ENCODE peak calls at places on chromosomes 11 and 22, in ten cellular contexts. One of them, this sample, is unnamed.

GRCh38 chr11:62433553-62434301 is 14.9 kb downstream of the SCGB1A1 start:
- DNase-seq in AG08395: no peak
- DNase-seq in fibroblast of lung: no peak
- DNase-seq in activated CD4-positive, alpha-beta memory T cell treated with anti-CD3 and anti-CD28 coated beads, Interleukin-2, amount 10 ng/mL, durations not matched to agents 7 days and 5 days: no peak
- DNase-seq in HT-29: no peak
- DNase-seq in lung microvascular endothelial cell: peak
- DNase-seq in stimulated activated CD4-positive, alpha-beta T cell treated with anti-CD3 and anti-CD28 coated beads, Interleukin-4, amount 100 ng/mL, for 1 hour: no peak
- DNase-seq in iris pigment epithelial cell: no peak
- DNase-seq in lower lobe of right lung: no peak
- DNase-seq in AG20443: no peak
- DNase-seq in this sample: no peak

GRCh38 chr22:27531782-27532530 is 269.6 kb downstream of the MN1 start:
- DNase-seq in stimulated activated CD4-positive, alpha-beta T cell treated with anti-CD3 and anti-CD28 coated beads, Interleukin-4, amount 100 ng/mL, for 1 hour: no peak
- DNase-seq in activated CD4-positive, alpha-beta memory T cell treated with anti-CD3 and anti-CD28 coated beads, Interleukin-2, amount 10 ng/mL, durations not matched to agents 7 days and 5 days: no peak
- DNase-seq in iris pigment epithelial cell: peak
- DNase-seq in AG20443: peak
- DNase-seq in fibroblast of lung: peak
- DNase-seq in AG08395: peak
- DNase-seq in HT-29: no peak
- DNase-seq in lung microvascular endothelial cell: no peak
- DNase-seq in lower lobe of right lung: no peak
- DNase-seq in this sample: peak

GRCh38 chr22:50671641-50672040 is 982 bp upstream of the SHANK3 start:
- DNase-seq in AG08395: peak
- DNase-seq in stimulated activated CD4-positive, alpha-beta T cell treated with anti-CD3 and anti-CD28 coated beads, Interleukin-4, amount 100 ng/mL, for 1 hour: no peak
- DNase-seq in iris pigment epithelial cell: no peak
- DNase-seq in AG20443: peak
- DNase-seq in activated CD4-positive, alpha-beta memory T cell treated with anti-CD3 and anti-CD28 coated beads, Interleukin-2, amount 10 ng/mL, durations not matched to agents 7 days and 5 days: no peak
- DNase-seq in lower lobe of right lung: no peak
- DNase-seq in fibroblast of lung: no peak
- DNase-seq in HT-29: no peak
- DNase-seq in lung microvascular endothelial cell: peak
- DNase-seq in this sample: no peak

GRCh38 chr11:101497292-101497691 is 86.5 kb downstream of the TRPC6 start:
- DNase-seq in fibroblast of lung: no peak
- DNase-seq in lower lobe of right lung: no peak
- DNase-seq in activated CD4-positive, alpha-beta memory T cell treated with anti-CD3 and anti-CD28 coated beads, Interleukin-2, amount 10 ng/mL, durations not matched to agents 7 days and 5 days: no peak
- DNase-seq in stimulated activated CD4-positive, alpha-beta T cell treated with anti-CD3 and anti-CD28 coated beads, Interleukin-4, amount 100 ng/mL, for 1 hour: no peak
- DNase-seq in AG20443: no peak
- DNase-seq in AG08395: no peak
- DNase-seq in iris pigment epithelial cell: no peak
- DNase-seq in lung microvascular endothelial cell: peak
- DNase-seq in HT-29: no peak
- DNase-seq in this sample: no peak

GRCh38 chr22:21936151-21936778 is 16.4 kb downstream of the PPM1F start:
- DNase-seq in lower lobe of right lung: peak
- DNase-seq in AG20443: no peak
- DNase-seq in stimulated activated CD4-positive, alpha-beta T cell treated with anti-CD3 and anti-CD28 coated beads, Interleukin-4, amount 100 ng/mL, for 1 hour: no peak
- DNase-seq in iris pigment epithelial cell: no peak
- DNase-seq in fibroblast of lung: peak
- DNase-seq in lung microvascular endothelial cell: no peak
- DNase-seq in HT-29: no peak
- DNase-seq in activated CD4-positive, alpha-beta memory T cell treated with anti-CD3 and anti-CD28 coated beads, Interleukin-2, amount 10 ng/mL, durations not matched to agents 7 days and 5 days: no peak
- DNase-seq in AG08395: no peak
- DNase-seq in this sample: no peak

GRCh38 chr22:26367402-26368245 is 61.4 kb upstream of the ASPHD2 start:
- DNase-seq in lung microvascular endothelial cell: peak
- DNase-seq in lower lobe of right lung: no peak
- DNase-seq in AG08395: peak
- DNase-seq in activated CD4-positive, alpha-beta memory T cell treated with anti-CD3 and anti-CD28 coated beads, Interleukin-2, amount 10 ng/mL, durations not matched to agents 7 days and 5 days: peak
- DNase-seq in HT-29: peak
- DNase-seq in iris pigment epithelial cell: peak
- DNase-seq in AG20443: peak
- DNase-seq in fibroblast of lung: peak
- DNase-seq in stimulated activated CD4-positive, alpha-beta T cell treated with anti-CD3 and anti-CD28 coated beads, Interleukin-4, amount 100 ng/mL, for 1 hour: peak
- DNase-seq in this sample: no peak

GRCh38 chr11:62545437-62546243 is 966 bp downstream of the AHNAK start:
- DNase-seq in activated CD4-positive, alpha-beta memory T cell treated with anti-CD3 and anti-CD28 coated beads, Interleukin-2, amount 10 ng/mL, durations not matched to agents 7 days and 5 days: peak
- DNase-seq in lower lobe of right lung: peak
- DNase-seq in iris pigment epithelial cell: peak
- DNase-seq in AG08395: peak
- DNase-seq in HT-29: peak
- DNase-seq in lung microvascular endothelial cell: peak
- DNase-seq in fibroblast of lung: peak
- DNase-seq in AG20443: peak
- DNase-seq in stimulated activated CD4-positive, alpha-beta T cell treated with anti-CD3 and anti-CD28 coated beads, Interleukin-4, amount 100 ng/mL, for 1 hour: peak
- DNase-seq in this sample: peak

GRCh38 chr22:22706253-22706940 is 62.0 kb downstream of the GGTLC2 start:
- DNase-seq in AG20443: no peak
- DNase-seq in stimulated activated CD4-positive, alpha-beta T cell treated with anti-CD3 and anti-CD28 coated beads, Interleukin-4, amount 100 ng/mL, for 1 hour: no peak
- DNase-seq in fibroblast of lung: no peak
- DNase-seq in HT-29: no peak
- DNase-seq in iris pigment epithelial cell: no peak
- DNase-seq in activated CD4-positive, alpha-beta memory T cell treated with anti-CD3 and anti-CD28 coated beads, Interleukin-2, amount 10 ng/mL, durations not matched to agents 7 days and 5 days: no peak
- DNase-seq in lung microvascular endothelial cell: no peak
- DNase-seq in AG08395: no peak
- DNase-seq in lower lobe of right lung: no peak
- DNase-seq in this sample: no peak

GRCh38 chr11:68855205-68855978 is 13.7 kb upstream of the CPT1A start:
- DNase-seq in fibroblast of lung: no peak
- DNase-seq in activated CD4-positive, alpha-beta memory T cell treated with anti-CD3 and anti-CD28 coated beads, Interleukin-2, amount 10 ng/mL, durations not matched to agents 7 days and 5 days: no peak
- DNase-seq in HT-29: no peak
- DNase-seq in iris pigment epithelial cell: peak
- DNase-seq in AG08395: peak
- DNase-seq in stimulated activated CD4-positive, alpha-beta T cell treated with anti-CD3 and anti-CD28 coated beads, Interleukin-4, amount 100 ng/mL, for 1 hour: peak
- DNase-seq in lower lobe of right lung: peak
- DNase-seq in AG20443: peak
- DNase-seq in lung microvascular endothelial cell: peak
- DNase-seq in this sample: no peak

GRCh38 chr11:46499821-46500220 is 94.0 kb downstream of the AMBRA1 start:
- DNase-seq in HT-29: no peak
- DNase-seq in AG08395: no peak
- DNase-seq in lower lobe of right lung: no peak
- DNase-seq in fibroblast of lung: no peak
- DNase-seq in stimulated activated CD4-positive, alpha-beta T cell treated with anti-CD3 and anti-CD28 coated beads, Interleukin-4, amount 100 ng/mL, for 1 hour: no peak
- DNase-seq in AG20443: no peak
- DNase-seq in iris pigment epithelial cell: no peak
- DNase-seq in activated CD4-positive, alpha-beta memory T cell treated with anti-CD3 and anti-CD28 coated beads, Interleukin-2, amount 10 ng/mL, durations not matched to agents 7 days and 5 days: no peak
- DNase-seq in lung microvascular endothelial cell: no peak
- DNase-seq in this sample: no peak

GRCh38 chr11:27216268-27217149 is 146.5 kb downstream of the CCDC34 start:
- DNase-seq in AG20443: peak
- DNase-seq in AG08395: peak
- DNase-seq in activated CD4-positive, alpha-beta memory T cell treated with anti-CD3 and anti-CD28 coated beads, Interleukin-2, amount 10 ng/mL, durations not matched to agents 7 days and 5 days: no peak
- DNase-seq in iris pigment epithelial cell: peak
- DNase-seq in lung microvascular endothelial cell: no peak
- DNase-seq in lower lobe of right lung: peak
- DNase-seq in fibroblast of lung: peak
- DNase-seq in stimulated activated CD4-positive, alpha-beta T cell treated with anti-CD3 and anti-CD28 coated beads, Interleukin-4, amount 100 ng/mL, for 1 hour: no peak
- DNase-seq in HT-29: no peak
- DNase-seq in this sample: no peak

GRCh38 chr11:44775366-44776356 is 48.9 kb downstream of the TSPAN18 start:
- DNase-seq in HT-29: peak
- DNase-seq in stimulated activated CD4-positive, alpha-beta T cell treated with anti-CD3 and anti-CD28 coated beads, Interleukin-4, amount 100 ng/mL, for 1 hour: peak
- DNase-seq in iris pigment epithelial cell: peak
- DNase-seq in activated CD4-positive, alpha-beta memory T cell treated with anti-CD3 and anti-CD28 coated beads, Interleukin-2, amount 10 ng/mL, durations not matched to agents 7 days and 5 days: peak
- DNase-seq in lower lobe of right lung: no peak
- DNase-seq in lung microvascular endothelial cell: peak
- DNase-seq in fibroblast of lung: peak
- DNase-seq in AG08395: peak
- DNase-seq in AG20443: peak
- DNase-seq in this sample: no peak

GRCh38 chr22:20889904-20890303 is 27.3 kb upstream of the CRKL start:
- DNase-seq in stimulated activated CD4-positive, alpha-beta T cell treated with anti-CD3 and anti-CD28 coated beads, Interleukin-4, amount 100 ng/mL, for 1 hour: no peak
- DNase-seq in lung microvascular endothelial cell: no peak
- DNase-seq in fibroblast of lung: no peak
- DNase-seq in iris pigment epithelial cell: no peak
- DNase-seq in HT-29: no peak
- DNase-seq in AG20443: no peak
- DNase-seq in AG08395: no peak
- DNase-seq in lower lobe of right lung: no peak
- DNase-seq in activated CD4-positive, alpha-beta memory T cell treated with anti-CD3 and anti-CD28 coated beads, Interleukin-2, amount 10 ng/mL, durations not matched to agents 7 days and 5 days: no peak
- DNase-seq in this sample: no peak

GRCh38 chr22:35601013-35601580 is 16.0 kb downstream of the MB start:
- DNase-seq in iris pigment epithelial cell: no peak
- DNase-seq in lower lobe of right lung: no peak
- DNase-seq in lung microvascular endothelial cell: no peak
- DNase-seq in activated CD4-positive, alpha-beta memory T cell treated with anti-CD3 and anti-CD28 coated beads, Interleukin-2, amount 10 ng/mL, durations not matched to agents 7 days and 5 days: no peak
- DNase-seq in stimulated activated CD4-positive, alpha-beta T cell treated with anti-CD3 and anti-CD28 coated beads, Interleukin-4, amount 100 ng/mL, for 1 hour: no peak
- DNase-seq in fibroblast of lung: no peak
- DNase-seq in HT-29: no peak
- DNase-seq in AG20443: no peak
- DNase-seq in AG08395: no peak
- DNase-seq in this sample: no peak

GRCh38 chr22:44024288-44024908 is at the start of gene PARVB:
- DNase-seq in fibroblast of lung: no peak
- DNase-seq in lung microvascular endothelial cell: peak
- DNase-seq in AG08395: peak
- DNase-seq in iris pigment epithelial cell: peak
- DNase-seq in lower lobe of right lung: peak
- DNase-seq in AG20443: peak
- DNase-seq in activated CD4-positive, alpha-beta memory T cell treated with anti-CD3 and anti-CD28 coated beads, Interleukin-2, amount 10 ng/mL, durations not matched to agents 7 days and 5 days: peak
- DNase-seq in stimulated activated CD4-positive, alpha-beta T cell treated with anti-CD3 and anti-CD28 coated beads, Interleukin-4, amount 100 ng/mL, for 1 hour: peak
- DNase-seq in HT-29: no peak
- DNase-seq in this sample: no peak

GRCh38 chr11:34373727-34374126 is 15.9 kb upstream of the ABTB2 start:
- DNase-seq in activated CD4-positive, alpha-beta memory T cell treated with anti-CD3 and anti-CD28 coated beads, Interleukin-2, amount 10 ng/mL, durations not matched to agents 7 days and 5 days: no peak
- DNase-seq in lung microvascular endothelial cell: no peak
- DNase-seq in stimulated activated CD4-positive, alpha-beta T cell treated with anti-CD3 and anti-CD28 coated beads, Interleukin-4, amount 100 ng/mL, for 1 hour: no peak
- DNase-seq in AG08395: no peak
- DNase-seq in iris pigment epithelial cell: no peak
- DNase-seq in AG20443: no peak
- DNase-seq in lower lobe of right lung: no peak
- DNase-seq in HT-29: no peak
- DNase-seq in fibroblast of lung: no peak
- DNase-seq in this sample: no peak

GRCh38 chr22:48581821-48582469 is 1245.7 kb downstream of the BRD1 start:
- DNase-seq in activated CD4-positive, alpha-beta memory T cell treated with anti-CD3 and anti-CD28 coated beads, Interleukin-2, amount 10 ng/mL, durations not matched to agents 7 days and 5 days: no peak
- DNase-seq in lung microvascular endothelial cell: no peak
- DNase-seq in iris pigment epithelial cell: no peak
- DNase-seq in HT-29: no peak
- DNase-seq in stimulated activated CD4-positive, alpha-beta T cell treated with anti-CD3 and anti-CD28 coated beads, Interleukin-4, amount 100 ng/mL, for 1 hour: no peak
- DNase-seq in AG20443: no peak
- DNase-seq in fibroblast of lung: no peak
- DNase-seq in lower lobe of right lung: peak
- DNase-seq in AG08395: no peak
- DNase-seq in this sample: no peak

GRCh38 chr11:79026803-79027445 is 413.9 kb downstream of the TENM4 start:
- DNase-seq in HT-29: no peak
- DNase-seq in AG20443: no peak
- DNase-seq in activated CD4-positive, alpha-beta memory T cell treated with anti-CD3 and anti-CD28 coated beads, Interleukin-2, amount 10 ng/mL, durations not matched to agents 7 days and 5 days: no peak
- DNase-seq in lower lobe of right lung: no peak
- DNase-seq in lung microvascular endothelial cell: no peak
- DNase-seq in stimulated activated CD4-positive, alpha-beta T cell treated with anti-CD3 and anti-CD28 coated beads, Interleukin-4, amount 100 ng/mL, for 1 hour: no peak
- DNase-seq in fibroblast of lung: peak
- DNase-seq in iris pigment epithelial cell: peak
- DNase-seq in AG08395: peak
- DNase-seq in this sample: no peak

GRCh38 chr11:18046116-18046777 is at the start of gene TPH1:
- DNase-seq in stimulated activated CD4-positive, alpha-beta T cell treated with anti-CD3 and anti-CD28 coated beads, Interleukin-4, amount 100 ng/mL, for 1 hour: no peak
- DNase-seq in lower lobe of right lung: peak
- DNase-seq in iris pigment epithelial cell: peak
- DNase-seq in HT-29: peak
- DNase-seq in AG08395: peak
- DNase-seq in lung microvascular endothelial cell: peak
- DNase-seq in activated CD4-positive, alpha-beta memory T cell treated with anti-CD3 and anti-CD28 coated beads, Interleukin-2, amount 10 ng/mL, durations not matched to agents 7 days and 5 days: no peak
- DNase-seq in fibroblast of lung: peak
- DNase-seq in AG20443: peak
- DNase-seq in this sample: no peak

GRCh38 chr22:36757608-36758220 is 18.2 kb downstream of the IFT27 start:
- DNase-seq in AG08395: peak
- DNase-seq in lung microvascular endothelial cell: peak
- DNase-seq in fibroblast of lung: peak
- DNase-seq in HT-29: peak
- DNase-seq in activated CD4-positive, alpha-beta memory T cell treated with anti-CD3 and anti-CD28 coated beads, Interleukin-2, amount 10 ng/mL, durations not matched to agents 7 days and 5 days: peak
- DNase-seq in iris pigment epithelial cell: peak
- DNase-seq in lower lobe of right lung: peak
- DNase-seq in stimulated activated CD4-positive, alpha-beta T cell treated with anti-CD3 and anti-CD28 coated beads, Interleukin-4, amount 100 ng/mL, for 1 hour: peak
- DNase-seq in AG20443: peak
- DNase-seq in this sample: no peak

GRCh38 chr11:42521994-42522393 is 789.8 kb upstream of the API5 start:
- DNase-seq in iris pigment epithelial cell: no peak
- DNase-seq in stimulated activated CD4-positive, alpha-beta T cell treated with anti-CD3 and anti-CD28 coated beads, Interleukin-4, amount 100 ng/mL, for 1 hour: no peak
- DNase-seq in lung microvascular endothelial cell: no peak
- DNase-seq in AG20443: no peak
- DNase-seq in HT-29: no peak
- DNase-seq in fibroblast of lung: no peak
- DNase-seq in AG08395: no peak
- DNase-seq in activated CD4-positive, alpha-beta memory T cell treated with anti-CD3 and anti-CD28 coated beads, Interleukin-2, amount 10 ng/mL, durations not matched to agents 7 days and 5 days: no peak
- DNase-seq in lower lobe of right lung: no peak
- DNase-seq in this sample: no peak

GRCh38 chr22:21687685-21688259 is 22.0 kb downstream of the PPIL2 start:
- DNase-seq in fibroblast of lung: no peak
- DNase-seq in lung microvascular endothelial cell: no peak
- DNase-seq in stimulated activated CD4-positive, alpha-beta T cell treated with anti-CD3 and anti-CD28 coated beads, Interleukin-4, amount 100 ng/mL, for 1 hour: no peak
- DNase-seq in AG20443: no peak
- DNase-seq in AG08395: no peak
- DNase-seq in activated CD4-positive, alpha-beta memory T cell treated with anti-CD3 and anti-CD28 coated beads, Interleukin-2, amount 10 ng/mL, durations not matched to agents 7 days and 5 days: no peak
- DNase-seq in lower lobe of right lung: no peak
- DNase-seq in iris pigment epithelial cell: no peak
- DNase-seq in HT-29: no peak
- DNase-seq in this sample: no peak

GRCh38 chr11:111779118-111779517 is 12.9 kb upstream of the PPP2R1B start:
- DNase-seq in activated CD4-positive, alpha-beta memory T cell treated with anti-CD3 and anti-CD28 coated beads, Interleukin-2, amount 10 ng/mL, durations not matched to agents 7 days and 5 days: no peak
- DNase-seq in HT-29: no peak
- DNase-seq in lower lobe of right lung: no peak
- DNase-seq in stimulated activated CD4-positive, alpha-beta T cell treated with anti-CD3 and anti-CD28 coated beads, Interleukin-4, amount 100 ng/mL, for 1 hour: no peak
- DNase-seq in lung microvascular endothelial cell: no peak
- DNase-seq in AG20443: no peak
- DNase-seq in iris pigment epithelial cell: no peak
- DNase-seq in fibroblast of lung: no peak
- DNase-seq in AG08395: no peak
- DNase-seq in this sample: no peak

GRCh38 chr22:19419464-19420178 is 11.9 kb downstream of the HIRA start:
- DNase-seq in HT-29: no peak
- DNase-seq in iris pigment epithelial cell: peak
- DNase-seq in lung microvascular endothelial cell: peak
- DNase-seq in lower lobe of right lung: no peak
- DNase-seq in activated CD4-positive, alpha-beta memory T cell treated with anti-CD3 and anti-CD28 coated beads, Interleukin-2, amount 10 ng/mL, durations not matched to agents 7 days and 5 days: peak
- DNase-seq in fibroblast of lung: no peak
- DNase-seq in stimulated activated CD4-positive, alpha-beta T cell treated with anti-CD3 and anti-CD28 coated beads, Interleukin-4, amount 100 ng/mL, for 1 hour: peak
- DNase-seq in AG20443: no peak
- DNase-seq in AG08395: no peak
- DNase-seq in this sample: no peak

GRCh38 chr22:25045176-25045575 is 92.7 kb downstream of the KIAA1671 start:
- DNase-seq in lung microvascular endothelial cell: no peak
- DNase-seq in stimulated activated CD4-positive, alpha-beta T cell treated with anti-CD3 and anti-CD28 coated beads, Interleukin-4, amount 100 ng/mL, for 1 hour: no peak
- DNase-seq in AG20443: no peak
- DNase-seq in HT-29: no peak
- DNase-seq in AG08395: no peak
- DNase-seq in lower lobe of right lung: no peak
- DNase-seq in fibroblast of lung: no peak
- DNase-seq in activated CD4-positive, alpha-beta memory T cell treated with anti-CD3 and anti-CD28 coated beads, Interleukin-2, amount 10 ng/mL, durations not matched to agents 7 days and 5 days: no peak
- DNase-seq in iris pigment epithelial cell: no peak
- DNase-seq in this sample: no peak

GRCh38 chr11:65102142-65103095 is 6.4 kb downstream of the VPS51 start:
- DNase-seq in lung microvascular endothelial cell: peak
- DNase-seq in AG20443: no peak
- DNase-seq in lower lobe of right lung: no peak
- DNase-seq in iris pigment epithelial cell: peak
- DNase-seq in AG08395: no peak
- DNase-seq in HT-29: no peak
- DNase-seq in activated CD4-positive, alpha-beta memory T cell treated with anti-CD3 and anti-CD28 coated beads, Interleukin-2, amount 10 ng/mL, durations not matched to agents 7 days and 5 days: no peak
- DNase-seq in fibroblast of lung: no peak
- DNase-seq in stimulated activated CD4-positive, alpha-beta T cell treated with anti-CD3 and anti-CD28 coated beads, Interleukin-4, amount 100 ng/mL, for 1 hour: no peak
- DNase-seq in this sample: no peak

GRCh38 chr11:2250041-2250440 is 20.3 kb downstream of the ASCL2 start:
- DNase-seq in stimulated activated CD4-positive, alpha-beta T cell treated with anti-CD3 and anti-CD28 coated beads, Interleukin-4, amount 100 ng/mL, for 1 hour: no peak
- DNase-seq in iris pigment epithelial cell: no peak
- DNase-seq in lower lobe of right lung: no peak
- DNase-seq in AG08395: no peak
- DNase-seq in fibroblast of lung: no peak
- DNase-seq in HT-29: no peak
- DNase-seq in activated CD4-positive, alpha-beta memory T cell treated with anti-CD3 and anti-CD28 coated beads, Interleukin-2, amount 10 ng/mL, durations not matched to agents 7 days and 5 days: no peak
- DNase-seq in AG20443: no peak
- DNase-seq in lung microvascular endothelial cell: no peak
- DNase-seq in this sample: no peak

GRCh38 chr22:37287550-37287951 is 5.2 kb downstream of the CYTH4 start:
- DNase-seq in lung microvascular endothelial cell: no peak
- DNase-seq in HT-29: no peak
- DNase-seq in activated CD4-positive, alpha-beta memory T cell treated with anti-CD3 and anti-CD28 coated beads, Interleukin-2, amount 10 ng/mL, durations not matched to agents 7 days and 5 days: no peak
- DNase-seq in fibroblast of lung: no peak
- DNase-seq in AG08395: no peak
- DNase-seq in lower lobe of right lung: no peak
- DNase-seq in stimulated activated CD4-positive, alpha-beta T cell treated with anti-CD3 and anti-CD28 coated beads, Interleukin-4, amount 100 ng/mL, for 1 hour: no peak
- DNase-seq in AG20443: no peak
- DNase-seq in iris pigment epithelial cell: no peak
- DNase-seq in this sample: no peak

This sample was measured in GM04503.